ENCODE peak calls at places on chromosomes 7 and 10, in ten cellular contexts. T, R, U, Z, N, F, E, M, S and W are unnamed samples.

GRCh38 chr10:110802090-110802489 is 69.6 kb upstream of the PDCD4 start:
- DNase-seq in T (no peak), R (no peak), U (peak), Z (no peak), N (no peak), F (no peak), E (no peak), M (no peak), S (no peak), W (no peak)

GRCh38 chr10:111475720-111476119 is 398.9 kb downstream of the ADRA2A start:
- DNase-seq in T (no peak), R (no peak), U (no peak), Z (peak), N (no peak), F (no peak), E (no peak), M (no peak), S (no peak), W (no peak)

GRCh38 chr7:152683297-152683696 is 7.4 kb upstream of the XRCC2 start:
- DNase-seq in T (no peak), R (no peak), U (no peak), Z (no peak), N (no peak), F (no peak), E (no peak), M (no peak), S (no peak), W (no peak)

GRCh38 chr10:124345521-124345920 is 73.2 kb downstream of the OAT start:
- DNase-seq in T (no peak), R (no peak), U (no peak), Z (no peak), N (no peak), F (no peak), E (no peak), M (no peak), S (no peak), W (no peak)

GRCh38 chr10:90742189-90742588 is 115.7 kb downstream of the HTR7 start:
- DNase-seq in T (no peak), R (no peak), U (peak), Z (peak), N (no peak), F (no peak), E (no peak), M (no peak), S (no peak), W (no peak)

GRCh38 chr7:157851501-157852067 is 514.8 kb downstream of the DNAJB6 start:
- DNase-seq in T (peak), R (peak), U (peak), Z (peak), N (peak), F (peak), E (no peak), M (no peak), S (peak), W (peak)

GRCh38 chr7:137734221-137734620 is 112.6 kb downstream of the DGKI start:
- DNase-seq in T (no peak), R (no peak), U (no peak), Z (no peak), N (no peak), F (no peak), E (no peak), M (no peak), S (no peak), W (no peak)

GRCh38 chr7:158093156-158093796 is 494.3 kb downstream of the PTPRN2 start:
- DNase-seq in T (no peak), R (no peak), U (no peak), Z (peak), N (no peak), F (no peak), E (no peak), M (no peak), S (no peak), W (no peak)

GRCh38 chr7:27168265-27168947 is 3.1 kb upstream of the HOXA9 start:
- DNase-seq in T (no peak), R (peak), U (no peak), Z (peak), N (no peak), F (peak), E (no peak), M (no peak), S (no peak), W (no peak)

GRCh38 chr10:45000764-45001381 is at the start of gene ZNF22:
- DNase-seq in T (peak), R (peak), U (no peak), Z (peak), N (peak), F (peak), E (no peak), M (peak), S (no peak), W (peak)

GRCh38 chr7:66505531-66506451 is 122.9 kb upstream of the KCTD7 start:
- DNase-seq in T (no peak), R (no peak), U (no peak), Z (peak), N (no peak), F (no peak), E (no peak), M (no peak), S (no peak), W (peak)

GRCh38 chr7:55964261-55964801 is at the start of gene NIPSNAP2:
- DNase-seq in T (peak), R (peak), U (peak), Z (peak), N (peak), F (peak), E (no peak), M (peak), S (peak), W (peak)

GRCh38 chr10:133358920-133359300 is 1.1 kb upstream of the FUOM start:
- DNase-seq in T (no peak), R (no peak), U (no peak), Z (no peak), N (no peak), F (no peak), E (no peak), M (no peak), S (no peak), W (no peak)

GRCh38 chr10:114491419-114491818 is 87.1 kb upstream of the AFAP1L2 start:
- DNase-seq in T (no peak), R (no peak), U (no peak), Z (no peak), N (no peak), F (no peak), E (no peak), M (no peak), S (no peak), W (no peak)

GRCh38 chr10:59047180-59047579 is 129.3 kb upstream of the PHYHIPL start:
- DNase-seq in T (no peak), R (no peak), U (no peak), Z (no peak), N (no peak), F (no peak), E (no peak), M (no peak), S (no peak), W (no peak)

GRCh38 chr10:79073784-79074432 is 5.1 kb downstream of the ZMIZ1 start:
- DNase-seq in T (no peak), R (no peak), U (no peak), Z (no peak), N (no peak), F (peak), E (no peak), M (no peak), S (no peak), W (no peak)

GRCh38 chr10:29784175-29784773 is 149.5 kb upstream of the SVIL start:
- DNase-seq in T (peak), R (peak), U (peak), Z (peak), N (no peak), F (peak), E (peak), M (no peak), S (peak), W (no peak)

GRCh38 chr7:109282726-109283125 is 713.1 kb downstream of the DNAJB9 start:
- DNase-seq in T (no peak), R (no peak), U (no peak), Z (no peak), N (no peak), F (no peak), E (no peak), M (no peak), S (no peak), W (no peak)

GRCh38 chr7:71414490-71414889 is 282.5 kb downstream of the GALNT17 start:
- DNase-seq in T (no peak), R (no peak), U (no peak), Z (no peak), N (no peak), F (no peak), E (no peak), M (no peak), S (no peak), W (no peak)

GRCh38 chr10:11799736-11800080 is 23.4 kb upstream of the PROSER2 start:
- DNase-seq in T (no peak), R (no peak), U (no peak), Z (no peak), N (no peak), F (no peak), E (no peak), M (no peak), S (no peak), W (no peak)

GRCh38 chr7:107850671-107851070 is 40.3 kb upstream of the DLD start:
- DNase-seq in T (no peak), R (no peak), U (no peak), Z (no peak), N (no peak), F (no peak), E (no peak), M (no peak), S (no peak), W (no peak)

GRCh38 chr10:34403512-34403911 is 411.6 kb downstream of the PARD3 start:
- DNase-seq in T (no peak), R (no peak), U (no peak), Z (no peak), N (no peak), F (no peak), E (no peak), M (no peak), S (no peak), W (no peak)

GRCh38 chr10:26367771-26368170 is 70.4 kb upstream of the APBB1IP start:
- DNase-seq in T (peak), R (peak), U (no peak), Z (peak), N (peak), F (peak), E (no peak), M (no peak), S (peak), W (no peak)

GRCh38 chr10:58243269-58243668 is 24.4 kb downstream of the IPMK start:
- DNase-seq in T (no peak), R (no peak), U (no peak), Z (no peak), N (no peak), F (no peak), E (no peak), M (no peak), S (no peak), W (no peak)

GRCh38 chr7:44292876-44293560 is 32.4 kb downstream of the CAMK2B start:
- DNase-seq in T (no peak), R (peak), U (no peak), Z (peak), N (no peak), F (no peak), E (no peak), M (peak), S (no peak), W (no peak)

GRCh38 chr7:84354866-84355265 is 160.3 kb upstream of the SEMA3A start:
- DNase-seq in T (no peak), R (no peak), U (no peak), Z (no peak), N (no peak), F (no peak), E (no peak), M (no peak), S (no peak), W (no peak)

GRCh38 chr7:24442170-24442777 is 131.0 kb upstream of the PALS2 start:
- DNase-seq in T (no peak), R (no peak), U (no peak), Z (no peak), N (no peak), F (no peak), E (no peak), M (no peak), S (no peak), W (no peak)

GRCh38 chr7:107147464-107148214 is 21.2 kb upstream of the HBP1 start:
- DNase-seq in T (peak), R (peak), U (peak), Z (no peak), N (no peak), F (peak), E (no peak), M (no peak), S (peak), W (no peak)

GRCh38 chr7:81161459-81162075 is 242.7 kb upstream of the SEMA3C start:
- DNase-seq in T (peak), R (no peak), U (no peak), Z (peak), N (no peak), F (peak), E (no peak), M (no peak), S (no peak), W (no peak)

GRCh38 chr7:102021841-102022618 is 204.6 kb downstream of the CUX1 start:
- DNase-seq in T (no peak), R (no peak), U (no peak), Z (no peak), N (no peak), F (no peak), E (no peak), M (no peak), S (no peak), W (no peak)

GRCh38 chr7:51521649-51522048 is 205.0 kb upstream of the COBL start:
- DNase-seq in T (no peak), R (no peak), U (no peak), Z (no peak), N (no peak), F (no peak), E (no peak), M (no peak), S (no peak), W (no peak)

GRCh38 chr7:102993532-102994029 is 80.8 kb downstream of the LRRC17 start:
- DNase-seq in T (no peak), R (no peak), U (no peak), Z (no peak), N (no peak), F (no peak), E (no peak), M (no peak), S (peak), W (no peak)

GRCh38 chr10:11573497-11573896 is 38.0 kb downstream of the USP6NL start:
- DNase-seq in T (no peak), R (no peak), U (peak), Z (no peak), N (no peak), F (no peak), E (no peak), M (no peak), S (no peak), W (no peak)